ENCODE peak calls at places on chromosomes 11 and 22, in seven cellular contexts. T is HepG2, R is GM12878, N is SK-N-SH, J is HCT116, O is H1, U is K562. X is an unnamed sample.

GRCh38 chr11:24524156-24524555 is 27.3 kb downstream of the LUZP2 start:
- DNase-seq in J (no peak), O (no peak), U (no peak), T (no peak), N (no peak), R (no peak), X (no peak)

GRCh38 chr11:118435233-118435892 is 929 bp upstream of the KMT2A start:
- DNase-seq in T (peak), R (no peak), N (peak), J (peak), U (peak), O (peak), X (peak)

GRCh38 chr11:61776561-61777075 is 15.8 kb downstream of the TMEM258 start:
- DNase-seq in T (peak), R (no peak), N (peak), U (peak), J (peak), O (peak), X (peak)

GRCh38 chr22:40412441-40412840 is 42.0 kb downstream of the SGSM3 start:
- DNase-seq in U (no peak), R (peak), T (no peak), O (no peak), N (no peak), J (no peak), X (no peak)

GRCh38 chr11:69799582-69799981 is 19.6 kb downstream of the FGF3 start:
- DNase-seq in T (peak), O (no peak), N (peak), J (peak), R (no peak), U (peak), X (peak)

GRCh38 chr11:19351426-19351825 is 110.7 kb upstream of the E2F8 start:
- DNase-seq in J (no peak), T (no peak), N (no peak), O (no peak), U (no peak), R (no peak), X (no peak)

GRCh38 chr22:46845281-46846153 is 83.1 kb downstream of the TBC1D22A start:
- DNase-seq in U (no peak), R (no peak), T (no peak), N (peak), J (no peak), O (no peak), X (no peak)

GRCh38 chr11:68324695-68325094 is 12.3 kb downstream of the LRP5 start:
- DNase-seq in R (no peak), J (no peak), N (no peak), T (no peak), U (no peak), O (no peak), X (no peak)

GRCh38 chr11:76233936-76234703 is 27.8 kb upstream of the WNT11 start:
- DNase-seq in U (peak), J (no peak), O (no peak), R (peak), N (peak), T (no peak), X (no peak)

GRCh38 chr11:69009441-69010211 is 3.4 kb downstream of the MRGPRF start:
- DNase-seq in J (no peak), O (no peak), U (no peak), N (peak), T (no peak), R (no peak), X (no peak)

GRCh38 chr11:96391698-96392307 is 2.0 kb downstream of the JRKL start:
- DNase-seq in J (no peak), T (no peak), O (no peak), U (no peak), R (no peak), N (no peak), X (no peak)

GRCh38 chr11:7546324-7546791 is 32.6 kb downstream of the PPFIBP2 start:
- DNase-seq in N (no peak), J (no peak), R (no peak), U (no peak), O (no peak), T (no peak), X (no peak)

GRCh38 chr11:19370100-19370861 is 129.5 kb upstream of the E2F8 start:
- DNase-seq in T (no peak), J (no peak), R (no peak), U (no peak), N (no peak), O (no peak), X (peak)

GRCh38 chr22:31495343-31495742 is 993 bp upstream of the SFI1 start:
- DNase-seq in J (no peak), R (no peak), O (no peak), U (no peak), N (no peak), T (no peak), X (no peak)

GRCh38 chr11:17786824-17787525 is 52.4 kb downstream of the KCNC1 start:
- DNase-seq in O (no peak), J (peak), U (no peak), N (no peak), R (no peak), T (no peak), X (no peak)

GRCh38 chr11:46895821-46896220 is 22.5 kb downstream of the LRP4 start:
- DNase-seq in J (no peak), O (no peak), U (no peak), R (no peak), T (no peak), N (no peak), X (no peak)

GRCh38 chr22:19959587-19960490 is 18.2 kb upstream of the TXNRD2 start:
- DNase-seq in N (peak), J (no peak), T (no peak), R (no peak), U (no peak), O (no peak), X (no peak)

GRCh38 chr11:120645639-120646038 is 134.1 kb downstream of the GRIK4 start:
- DNase-seq in T (no peak), N (no peak), U (no peak), O (peak), R (no peak), J (no peak), X (no peak)

GRCh38 chr22:40594924-40595323 is 41.6 kb downstream of the MRTFA start:
- DNase-seq in N (no peak), T (peak), O (no peak), R (no peak), J (no peak), U (no peak), X (no peak)

GRCh38 chr11:114162719-114163123 is 103.2 kb downstream of the ZBTB16 start:
- DNase-seq in T (no peak), R (no peak), J (no peak), O (no peak), N (peak), U (no peak), X (peak)

GRCh38 chr11:7511405-7511804 is 2.4 kb upstream of the PPFIBP2 start:
- DNase-seq in R (no peak), J (no peak), T (peak), O (no peak), N (no peak), U (no peak), X (no peak)

GRCh38 chr11:108817971-108818370 is 153.1 kb downstream of the DDX10 start:
- DNase-seq in O (no peak), N (no peak), T (peak), U (no peak), R (no peak), J (no peak), X (no peak)

GRCh38 chr22:38843716-38844660 is at the start of gene NPTXR:
- DNase-seq in R (no peak), J (no peak), U (peak), T (peak), N (peak), O (peak), X (peak)

GRCh38 chr11:78429209-78429608 is 11.6 kb upstream of the GAB2 start:
- DNase-seq in U (peak), R (no peak), N (no peak), O (no peak), J (no peak), T (no peak), X (no peak)

GRCh38 chr11:69131644-69132300 is 24.0 kb upstream of the SMIM38 start:
- DNase-seq in N (peak), J (peak), R (no peak), T (peak), U (peak), O (peak), X (peak)

GRCh38 chr11:93085097-93085496 is 112.7 kb downstream of the SLC36A4 start:
- DNase-seq in O (no peak), T (no peak), J (no peak), R (no peak), U (no peak), N (no peak), X (no peak)

GRCh38 chr11:9448576-9449352 is 12.0 kb upstream of the ZNF143 start:
- DNase-seq in N (no peak), U (no peak), O (peak), J (no peak), T (no peak), R (no peak), X (no peak)

DNA sequence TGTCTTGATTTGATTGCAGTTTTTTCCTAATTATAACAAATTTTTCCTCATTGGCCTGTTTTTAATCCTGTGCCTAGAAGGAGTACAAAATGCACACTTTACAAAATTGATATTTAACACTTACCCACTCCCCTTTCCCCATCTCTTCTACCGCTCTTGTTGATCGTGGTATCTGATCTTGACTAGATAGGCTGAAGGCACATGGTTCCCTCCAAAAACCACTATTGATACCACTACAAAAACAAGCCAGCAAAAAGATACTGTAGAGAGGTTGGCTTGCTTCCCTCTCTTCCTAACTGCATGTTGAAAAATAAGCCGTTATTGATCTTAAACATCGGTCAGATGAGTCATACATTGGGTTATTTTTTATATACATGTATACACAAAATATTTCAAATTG is 14.6 kb upstream of the ZNF143 start:
- DNase-seq in O (no peak), R (no peak), U (no peak), T (no peak), J (no peak), N (no peak), X (no peak)
- TF ChIP-seq JUND in O (no peak), R (no peak), U (no peak), T (no peak), J (no peak), N (no peak), X (no peak)

DNA sequence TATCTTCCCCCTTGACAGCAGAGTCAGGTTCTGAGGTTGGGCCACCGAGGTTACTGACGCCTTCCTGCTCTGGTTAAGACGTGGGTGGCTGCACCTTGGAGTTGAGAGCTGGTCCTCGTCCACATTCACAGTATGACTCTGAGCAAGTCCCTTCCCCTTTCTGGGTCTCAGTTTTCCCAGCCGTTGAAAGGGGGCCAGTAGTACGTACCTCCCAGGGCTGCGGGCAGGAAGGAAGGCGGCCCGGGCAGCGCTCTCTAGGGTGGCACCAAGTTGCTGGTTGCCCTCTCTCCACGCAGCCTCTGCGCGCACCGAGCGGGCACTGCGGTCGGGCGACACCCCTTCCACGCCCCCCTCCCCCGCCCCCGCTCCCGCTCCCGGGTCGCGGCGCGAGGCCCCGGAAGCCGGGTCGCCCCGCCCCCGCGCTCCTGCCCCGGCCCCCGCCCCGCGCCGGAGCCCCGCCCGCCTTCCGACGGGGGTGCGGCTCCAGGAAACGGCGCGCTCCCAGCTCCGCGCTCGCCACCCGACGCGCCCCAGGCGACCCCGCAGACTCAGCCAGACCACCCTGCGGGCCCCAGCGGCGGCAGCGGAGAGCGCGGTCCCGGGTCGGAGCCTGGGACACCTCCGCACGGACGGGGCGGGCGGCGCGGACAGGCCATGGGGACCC is at the start of gene EHBP1L1:
- DNase-seq in J (no peak), O (no peak), T (no peak), N (peak), R (peak), U (peak), X (peak)
- TF ChIP-seq JUND in J (no peak), O (no peak), T (no peak), N (no peak), R (peak), U (no peak), X (no peak)

DNA sequence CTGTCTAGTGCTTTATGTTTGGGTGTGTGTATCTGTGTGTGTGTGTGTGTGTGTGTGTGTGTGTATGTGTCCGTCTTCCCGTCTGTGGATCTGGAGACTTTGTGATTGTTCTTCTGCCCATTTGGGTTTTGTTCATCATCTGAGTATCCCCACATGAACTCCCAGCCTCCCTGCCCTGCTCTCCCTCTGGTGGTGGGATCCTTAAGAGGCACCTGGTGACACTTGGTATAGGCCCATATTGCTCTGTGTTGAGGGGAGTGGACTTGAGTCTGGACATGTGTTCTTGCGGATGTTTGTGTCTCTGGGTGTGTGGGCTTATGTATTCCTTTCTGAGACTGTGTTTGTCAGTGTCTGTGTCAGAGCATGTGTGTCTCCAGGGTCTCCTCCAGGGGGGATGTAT is 15.3 kb downstream of the RCOR2 start:
- DNase-seq in O (no peak), J (no peak), U (no peak), T (no peak), R (no peak), N (peak), X (peak)
- TF ChIP-seq JUND in O (no peak), J (no peak), U (no peak), T (no peak), R (no peak), N (no peak), X (no peak)

GRCh38 chr22:18048041-18048440 is 23.7 kb upstream of the MICAL3 start:
- DNase-seq in R (no peak), N (no peak), J (no peak), T (no peak), O (no peak), U (no peak), X (no peak)

GRCh38 chr22:18048441-18048898 is 24.1 kb upstream of the MICAL3 start:
- DNase-seq in N (no peak), J (no peak), R (no peak), U (peak), T (no peak), O (no peak), X (no peak)

GRCh38 chr22:18045794-18046193 is 21.4 kb upstream of the MICAL3 start:
- DNase-seq in O (no peak), N (no peak), J (no peak), U (no peak), T (no peak), R (no peak), X (no peak)

GRCh38 chr22:18044548-18045271 is 20.3 kb upstream of the MICAL3 start:
- DNase-seq in O (no peak), J (no peak), N (no peak), R (no peak), U (no peak), T (peak), X (no peak)

GRCh38 chr22:18050065-18050464 is 25.7 kb upstream of the MICAL3 start:
- DNase-seq in O (no peak), R (no peak), T (no peak), J (no peak), U (no peak), N (no peak), X (peak)
- TF ChIP-seq JUND in O (no peak), R (no peak), T (no peak), J (no peak), U (no peak), N (no peak), X (no peak)

GRCh38 chr11:117384045-117384444 is 56.4 kb downstream of the CEP164 start:
- DNase-seq in N (no peak), J (no peak), U (no peak), O (no peak), R (no peak), T (peak), X (no peak)
- TF ChIP-seq JUND in N (peak), J (no peak), U (no peak), O (no peak), R (no peak), T (no peak), X (no peak)

GRCh38 chr11:89608234-89608966 is 101.7 kb upstream of the TRIM77 start:
- DNase-seq in O (no peak), N (no peak), U (no peak), J (no peak), T (no peak), R (no peak), X (no peak)

GRCh38 chr11:89604281-89604680 is 105.8 kb upstream of the TRIM77 start:
- DNase-seq in N (no peak), J (no peak), T (no peak), U (no peak), O (no peak), R (no peak), X (no peak)
- TF ChIP-seq JUND in N (no peak), J (no peak), T (no peak), U (no peak), O (no peak), R (no peak), X (no peak)

X was measured in T47D.